ENCODE peak calls at places on chromosomes 7 and 10, in six cellular contexts. D, Z, V, B, O and K are unnamed samples.

GRCh38 chr10:126634915-126635314 is 35.6 kb downstream of the C10orf90 start:
- DNase-seq in D (no peak), Z (no peak), V (no peak), B (no peak), O (no peak), K (peak; percentile 55)

GRCh38 chr10:1643911-1644810 is 93.2 kb downstream of the ADARB2 start:
- DNase-seq in D (no peak), Z (no peak), V (no peak), B (no peak), O (no peak), K (no peak)

GRCh38 chr10:96656839-96657238 is 63.5 kb downstream of the PIK3AP1 start:
- DNase-seq in D (no peak), Z (no peak), V (no peak), B (no peak), O (no peak), K (no peak)

GRCh38 chr7:69845721-69846495 is 247.6 kb downstream of the AUTS2 start:
- DNase-seq in D (no peak), Z (no peak), V (no peak), B (no peak), O (no peak), K (peak; percentile 49)

GRCh38 chr10:85612378-85612775 is 754.2 kb downstream of the GRID1 start:
- DNase-seq in D (no peak), Z (peak; percentile 5), V (no peak), B (no peak), O (no peak), K (no peak)

GRCh38 chr7:108114117-108114841 is 15.9 kb downstream of the LAMB4 start:
- DNase-seq in D (peak; percentile 58), Z (no peak), V (no peak), B (no peak), O (no peak), K (no peak)

GRCh38 chr7:315516-316265 is 25.7 kb downstream of the FOXL3 start:
- DNase-seq in D (peak; percentile 20), Z (no peak), V (no peak), B (no peak), O (no peak), K (no peak)

GRCh38 chr7:32586291-32587221 is 91.3 kb downstream of the AVL9 start:
- DNase-seq in D (peak; percentile 89), Z (no peak), V (no peak), B (no peak), O (peak; percentile 97), K (peak; percentile 98)

GRCh38 chr10:117351558-117351957 is 23.7 kb downstream of the PDZD8 start:
- DNase-seq in D (no peak), Z (no peak), V (no peak), B (no peak), O (no peak), K (no peak)

GRCh38 chr7:73565675-73566342 is 8.3 kb upstream of the BCL7B start:
- DNase-seq in D (no peak), Z (no peak), V (no peak), B (no peak), O (no peak), K (no peak)

GRCh38 chr10:101444058-101444457 is 90.1 kb downstream of the BTRC start:
- DNase-seq in D (peak; percentile 24), Z (no peak), V (no peak), B (no peak), O (peak; percentile 20), K (peak; percentile 5)

GRCh38 chr7:34430456-34430855 is 227.6 kb upstream of the NPSR1 start:
- DNase-seq in D (no peak), Z (no peak), V (peak; percentile 15), B (no peak), O (peak; percentile 85), K (peak; percentile 52)

GRCh38 chr7:49400891-49401550 is 372.4 kb upstream of the VWC2 start:
- DNase-seq in D (no peak), Z (no peak), V (no peak), B (no peak), O (no peak), K (peak; percentile 18)

GRCh38 chr10:50561816-50562215 is 61.9 kb downstream of the SGMS1 start:
- DNase-seq in D (no peak), Z (no peak), V (no peak), B (no peak), O (no peak), K (no peak)

GRCh38 chr7:149860821-149861727 is 12.7 kb upstream of the ATP6V0E2 start:
- DNase-seq in D (no peak), Z (no peak), V (no peak), B (no peak), O (no peak), K (no peak)

GRCh38 chr7:79968249-79968648 is 166.4 kb upstream of the GNAI1 start:
- DNase-seq in D (no peak), Z (no peak), V (no peak), B (no peak), O (no peak), K (peak; percentile 53)

GRCh38 chr7:138097064-138097741 is 20.9 kb downstream of the AKR1D1 start:
- DNase-seq in D (peak; percentile 36), Z (no peak), V (peak; percentile 32), B (no peak), O (peak; percentile 1), K (peak; percentile 21)

GRCh38 chr10:16776896-16777295 is 40.3 kb downstream of the RSU1 start:
- DNase-seq in D (peak; percentile 45), Z (no peak), V (no peak), B (no peak), O (peak; percentile 22), K (no peak)

GRCh38 chr10:22460101-22460500 is 114.8 kb downstream of the SPAG6 start:
- DNase-seq in D (no peak), Z (no peak), V (no peak), B (no peak), O (no peak), K (no peak)

GRCh38 chr7:78129865-78130264 is 331.3 kb downstream of the PHTF2 start:
- DNase-seq in D (no peak), Z (no peak), V (no peak), B (no peak), O (no peak), K (no peak)

GRCh38 chr10:28677889-28678686 is 767 bp downstream of the BAMBI start:
- DNase-seq in D (peak; percentile 33), Z (no peak), V (no peak), B (peak; percentile 10), O (peak; percentile 34), K (peak; percentile 44)

GRCh38 chr10:60434418-60435046 is 44.9 kb upstream of the ANK3 start:
- DNase-seq in D (peak; percentile 75), Z (no peak), V (peak; percentile 26), B (no peak), O (peak; percentile 87), K (peak; percentile 80)

GRCh38 chr7:133735222-133735621 is 391.9 kb upstream of the LRGUK start:
- DNase-seq in D (no peak), Z (no peak), V (no peak), B (no peak), O (peak; percentile 6), K (no peak)

GRCh38 chr10:113849946-113850345 is 3.9 kb downstream of the DCLRE1A start:
- DNase-seq in D (no peak), Z (no peak), V (no peak), B (no peak), O (no peak), K (no peak)